ENCODE peak calls at places on chromosomes 5 and 9, in nine cellular contexts. K is brain microvascular endothelial cell, F is sigmoid colon, A is stomach, L is nephron progenitor cell, W is neural crest cell, V is OCI-LY7, Z is endodermal cell, B is GM12865. S is an unnamed sample.

GRCh38 chr9:104868303-104868686 is 59.7 kb downstream of the ABCA1 start:
- DNase-seq in V (no peak), Z (no peak), L (peak), K (no peak), B (peak), A (no peak), W (no peak), F (no peak), S (no peak)

GRCh38 chr9:72473474-72474241 is 47.8 kb upstream of the TMC1 start:
- DNase-seq in K (no peak), L (no peak), V (no peak), A (no peak), B (peak), F (no peak), W (no peak), Z (no peak), S (peak)

GRCh38 chr5:110625376-110625999 is 101.0 kb downstream of the TMEM232 start:
- DNase-seq in L (no peak), W (no peak), F (no peak), K (no peak), Z (no peak), B (peak), V (peak), A (no peak), S (peak)

GRCh38 chr9:5582835-5583195 is 46.1 kb upstream of the RIC1 start:
- DNase-seq in Z (no peak), V (peak), B (peak), W (no peak), F (no peak), A (no peak), L (no peak), K (peak), S (peak)

GRCh38 chr9:14251146-14252071 is 62.5 kb downstream of the NFIB start:
- DNase-seq in V (no peak), W (no peak), K (peak), B (no peak), L (no peak), F (peak), A (peak), Z (peak), S (no peak)

GRCh38 chr5:83471405-83472212 is at the start of gene VCAN:
- DNase-seq in L (peak), B (peak), V (no peak), Z (peak), F (peak), W (no peak), A (no peak), K (peak), S (peak)

GRCh38 chr9:90943341-90943740 is 141.7 kb downstream of the SYK start:
- DNase-seq in L (no peak), V (no peak), A (no peak), K (no peak), F (no peak), Z (no peak), B (peak), W (no peak), S (no peak)

GRCh38 chr9:31519826-31520225 is 864.6 kb upstream of the ACO1 start:
- DNase-seq in Z (no peak), W (no peak), K (peak), F (no peak), L (no peak), B (no peak), A (no peak), V (no peak), S (no peak)

GRCh38 chr5:10913846-10914245 is 152.8 kb upstream of the DAP start:
- DNase-seq in B (peak), K (peak), A (no peak), L (no peak), F (no peak), W (no peak), V (no peak), Z (no peak), S (peak)

GRCh38 chr9:122016309-122016708 is 76.8 kb downstream of the TTLL11 start:
- DNase-seq in B (no peak), A (no peak), Z (no peak), V (no peak), W (no peak), F (no peak), K (no peak), L (no peak), S (no peak)

GRCh38 chr5:56951131-56951945 is 585 bp downstream of the MIER3 start:
- DNase-seq in B (peak), W (peak), A (no peak), Z (peak), K (no peak), V (peak), L (peak), F (peak), S (no peak)

GRCh38 chr5:116576043-116576713 is 1.6 kb upstream of the SEMA6A start:
- DNase-seq in K (no peak), W (peak), L (peak), Z (peak), F (peak), B (peak), A (peak), V (peak), S (peak)

GRCh38 chr9:95504053-95504963 is 12.5 kb downstream of the PTCH1 start:
- DNase-seq in V (peak), Z (peak), B (no peak), F (no peak), A (no peak), L (peak), K (no peak), W (no peak), S (no peak)

GRCh38 chr9:70602364-70603019 is 188.0 kb upstream of the KLF9 start:
- DNase-seq in V (peak), Z (peak), L (peak), F (peak), W (peak), B (peak), K (peak), A (peak), S (peak)

GRCh38 chr9:128124873-128125574 is 2.5 kb downstream of the PTGES2 start:
- DNase-seq in F (peak), V (peak), B (peak), K (peak), Z (peak), W (peak), L (peak), A (peak), S (no peak)

GRCh38 chr9:129671519-129671918 is 6.1 kb downstream of the PRRX2 start:
- DNase-seq in V (no peak), F (no peak), Z (no peak), L (no peak), W (no peak), K (no peak), B (no peak), A (no peak), S (no peak)

GRCh38 chr9:20208951-20209350 is 413.3 kb downstream of the MLLT3 start:
- DNase-seq in K (no peak), A (no peak), V (no peak), F (no peak), Z (no peak), L (no peak), B (no peak), W (no peak), S (no peak)

GRCh38 chr5:1019001-1019651 is 10.5 kb downstream of the NKD2 start:
- DNase-seq in L (no peak), B (no peak), F (peak), K (no peak), W (no peak), Z (no peak), A (no peak), V (no peak), S (no peak)
- TF ChIP-seq CTCF in L (no peak), B (no peak), F (no peak), K (no peak), W (no peak), Z (no peak), A (no peak), V (no peak), S (no peak)

GRCh38 chr5:168366124-168366523 is 74.7 kb downstream of the WWC1 start:
- DNase-seq in Z (peak), B (no peak), L (no peak), W (no peak), F (no peak), K (peak), V (no peak), A (no peak), S (no peak)

GRCh38 chr5:168368854-168369253 is 77.4 kb downstream of the WWC1 start:
- DNase-seq in K (no peak), B (no peak), L (no peak), W (no peak), V (no peak), A (no peak), Z (peak), F (no peak), S (no peak)

GRCh38 chr5:168364151-168364661 is 72.8 kb downstream of the WWC1 start:
- DNase-seq in W (no peak), F (no peak), L (no peak), B (no peak), V (no peak), Z (peak), K (peak), A (no peak), S (no peak)

GRCh38 chr5:168364738-168365550 is 73.5 kb downstream of the WWC1 start:
- DNase-seq in V (no peak), F (no peak), W (no peak), Z (peak), B (no peak), A (peak), L (peak), K (no peak), S (no peak)

GRCh38 chr5:168365581-168366081 is 74.2 kb downstream of the WWC1 start:
- DNase-seq in B (no peak), A (peak), V (no peak), Z (peak), F (no peak), W (no peak), K (no peak), L (peak), S (no peak)
- TF ChIP-seq CTCF in B (no peak), A (peak), V (peak), Z (peak), F (no peak), W (no peak), K (peak), L (no peak), S (no peak)

DNA sequence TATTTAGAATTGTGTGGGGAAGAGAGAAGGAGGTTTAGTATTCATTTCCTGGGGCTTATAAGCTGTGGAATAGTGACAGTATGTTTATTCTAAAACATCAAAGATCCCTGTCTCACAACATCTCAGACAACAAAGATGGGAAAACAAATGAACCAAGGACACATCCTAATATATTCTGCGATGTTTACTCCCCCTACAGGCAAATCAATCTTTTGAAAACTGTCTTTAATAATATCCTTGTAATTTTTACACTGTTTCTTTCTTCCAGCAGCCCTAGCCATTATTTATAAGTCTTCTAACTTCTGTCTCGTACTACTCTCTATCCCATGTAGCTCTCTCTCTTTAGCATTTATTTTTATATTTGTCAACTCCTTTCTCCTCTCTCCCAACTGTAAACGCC is 33.5 kb upstream of the TMEM252 start:
- DNase-seq in W (no peak), F (no peak), L (no peak), Z (no peak), V (peak), B (no peak), K (no peak), A (no peak), S (no peak)
- TF ChIP-seq CTCF in W (peak), F (no peak), L (no peak), Z (peak), V (peak), B (peak), K (peak), A (peak), S (peak)

GRCh38 chr5:171858303-171858702 is 72.7 kb downstream of the SMIM23 start:
- DNase-seq in Z (no peak), F (no peak), A (no peak), B (peak), L (no peak), K (no peak), V (peak), W (no peak), S (no peak)
- TF ChIP-seq CTCF in Z (peak), F (no peak), A (peak), B (peak), L (no peak), K (peak), V (peak), W (peak), S (peak)

DNA sequence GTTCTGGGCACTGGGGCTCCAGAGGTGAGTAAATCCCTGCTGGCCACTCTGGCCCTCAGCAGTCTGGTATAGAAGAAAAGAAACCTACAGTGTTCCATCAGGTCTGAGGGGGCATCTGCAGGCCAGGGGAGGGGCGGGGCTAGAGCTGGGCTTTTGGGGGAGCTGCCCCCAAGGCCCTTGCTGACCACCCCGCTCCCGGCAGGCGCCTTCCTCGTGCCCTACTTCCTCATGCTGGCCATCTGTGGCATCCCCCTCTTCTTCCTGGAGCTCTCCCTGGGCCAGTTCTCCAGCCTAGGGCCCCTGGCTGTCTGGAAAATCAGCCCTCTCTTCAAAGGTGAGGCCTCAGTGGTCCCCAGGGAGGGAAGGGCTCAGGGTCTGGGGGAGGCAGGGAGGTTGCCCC is 6.7 kb downstream of the SLC6A7 start:
- DNase-seq in Z (no peak), B (no peak), L (no peak), W (no peak), K (no peak), A (no peak), V (no peak), F (no peak), S (no peak)
- TF ChIP-seq CTCF in Z (no peak), B (no peak), L (no peak), W (no peak), K (no peak), A (no peak), V (no peak), F (no peak), S (no peak)

GRCh38 chr9:133420392-133420827 is 1.8 kb upstream of the ADAMTS13 start:
- DNase-seq in K (no peak), V (peak), A (no peak), F (no peak), W (no peak), L (no peak), Z (peak), B (peak), S (peak)

GRCh38 chr9:133421615-133422542 is at the start of gene ADAMTS13:
- DNase-seq in A (no peak), K (no peak), V (peak), B (peak), L (no peak), F (no peak), Z (peak), W (no peak), S (peak)

GRCh38 chr9:133415107-133415506 is 2.7 kb downstream of the REXO4 start:
- DNase-seq in B (no peak), F (no peak), V (no peak), W (no peak), Z (no peak), K (no peak), A (no peak), L (no peak), S (no peak)

GRCh38 chr9:133419005-133419404 is 1.2 kb upstream of the REXO4 start:
- DNase-seq in F (no peak), V (no peak), L (no peak), A (no peak), K (no peak), Z (peak), B (no peak), W (no peak), S (no peak)

GRCh38 chr9:133417541-133418461 is at the start of gene REXO4:
- DNase-seq in B (peak), F (peak), V (peak), A (peak), L (peak), Z (peak), W (peak), K (peak), S (peak)
- TF ChIP-seq CTCF in B (no peak), F (no peak), V (no peak), A (no peak), L (no peak), Z (no peak), W (no peak), K (no peak), S (peak)

GRCh38 chr9:130892503-130893249 is 3.9 kb downstream of the QRFP start:
- DNase-seq in Z (peak), L (no peak), A (no peak), B (no peak), F (no peak), K (no peak), V (no peak), W (no peak), S (no peak)

GRCh38 chr9:130891699-130892502 is 4.7 kb downstream of the QRFP start:
- DNase-seq in Z (peak), L (no peak), F (no peak), V (no peak), K (no peak), A (no peak), W (peak), B (no peak), S (no peak)

GRCh38 chr9:130894546-130894945 is 2.1 kb downstream of the QRFP start:
- DNase-seq in K (no peak), A (no peak), V (no peak), W (no peak), L (no peak), F (no peak), Z (peak), B (no peak), S (no peak)

GRCh38 chr9:130895038-130895437 is 1.6 kb downstream of the QRFP start:
- DNase-seq in F (no peak), W (no peak), A (no peak), B (no peak), Z (peak), V (no peak), L (no peak), K (no peak), S (no peak)

DNA sequence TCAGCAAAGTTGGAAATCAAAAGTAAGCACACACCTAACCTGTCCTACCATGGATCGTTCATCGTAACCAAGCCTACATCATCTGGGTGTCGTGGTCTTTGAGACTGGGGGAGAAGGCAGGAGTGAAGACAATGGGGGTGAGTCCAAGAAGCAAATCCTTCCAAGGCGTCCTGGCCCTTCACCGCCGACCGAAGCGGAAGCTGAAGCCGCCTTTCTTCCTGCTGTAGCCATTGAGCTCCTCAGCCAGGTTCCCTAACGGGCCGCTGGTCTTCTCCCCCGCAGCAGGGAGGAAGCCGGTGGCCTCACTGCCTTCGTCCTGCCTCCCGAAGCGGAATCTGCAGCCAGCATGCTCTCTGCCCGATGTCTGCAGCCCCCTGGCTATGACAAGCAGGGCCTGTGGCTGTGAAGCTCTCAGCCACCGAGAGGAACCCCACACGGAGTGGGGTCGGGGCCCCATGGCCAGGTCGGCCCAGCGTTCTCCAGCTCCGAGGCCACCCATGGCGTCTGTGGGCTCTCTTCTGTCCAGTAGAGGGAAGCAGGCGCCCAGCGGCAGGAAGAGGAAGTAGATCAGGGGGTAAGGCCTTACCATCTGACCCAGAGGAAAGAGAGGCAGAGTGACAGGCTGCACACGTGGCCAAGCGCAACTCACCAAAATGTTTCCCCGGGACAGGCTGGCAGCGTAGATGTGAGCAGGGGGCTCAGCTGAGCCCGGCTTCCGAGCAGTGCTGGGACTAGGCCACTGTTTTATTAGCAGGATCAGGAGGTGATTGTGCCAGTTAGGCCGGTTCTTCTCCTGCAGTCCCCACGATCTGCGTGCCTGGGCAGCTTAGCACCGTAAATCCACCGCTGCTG is 3.1 kb downstream of the QRFP start:
- DNase-seq in Z (peak), L (peak), W (no peak), A (peak), V (no peak), F (no peak), K (no peak), B (no peak), S (no peak)
- TF ChIP-seq CTCF in Z (peak), L (peak), W (no peak), A (no peak), V (no peak), F (peak), K (peak), B (no peak), S (no peak)

DNA sequence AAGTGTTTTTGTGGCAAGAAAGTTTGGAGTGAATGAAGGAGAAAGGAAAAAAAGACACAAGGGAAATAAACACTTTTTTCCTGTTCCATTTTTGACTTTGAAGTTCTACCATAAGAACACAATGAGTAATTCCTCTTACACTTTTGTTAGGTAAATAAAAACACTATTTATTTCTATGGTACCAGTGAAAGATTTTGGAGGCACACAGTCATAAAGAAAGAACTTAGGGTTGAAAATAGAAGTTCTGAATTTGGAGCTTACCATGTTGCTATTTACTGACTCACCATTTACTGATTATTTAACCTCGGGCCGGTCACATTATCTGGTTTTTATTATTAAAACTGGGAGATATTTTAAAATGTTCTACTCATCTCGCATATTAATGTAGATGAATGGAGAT is 367.8 kb downstream of the TLE1 start:
- DNase-seq in K (no peak), A (no peak), Z (no peak), B (no peak), V (no peak), W (no peak), F (no peak), L (no peak), S (no peak)
- TF ChIP-seq CTCF in K (no peak), A (no peak), Z (no peak), B (no peak), V (no peak), W (no peak), F (no peak), L (no peak), S (no peak)

GRCh38 chr5:82422001-82422740 is 144.0 kb upstream of the RPS23 start:
- DNase-seq in W (no peak), A (no peak), B (no peak), L (no peak), V (no peak), Z (no peak), K (no peak), F (no peak), S (no peak)

GRCh38 chr5:82422751-82423181 is 144.6 kb upstream of the RPS23 start:
- DNase-seq in K (no peak), Z (no peak), V (no peak), L (no peak), A (no peak), W (no peak), B (no peak), F (peak), S (no peak)

GRCh38 chr5:82421119-82421518 is 143.0 kb upstream of the RPS23 start:
- DNase-seq in W (no peak), V (no peak), B (no peak), F (no peak), K (peak), Z (no peak), A (no peak), L (no peak), S (no peak)

GRCh38 chr5:82425591-82425990 is 147.4 kb upstream of the RPS23 start:
- DNase-seq in B (no peak), W (no peak), A (no peak), F (no peak), V (no peak), Z (no peak), L (no peak), K (no peak), S (no peak)

GRCh38 chr5:82426419-82427154 is 148.4 kb upstream of the RPS23 start:
- DNase-seq in F (no peak), L (no peak), Z (no peak), K (no peak), V (no peak), W (no peak), B (no peak), A (no peak), S (no peak)
- TF ChIP-seq CTCF in F (no peak), L (no peak), Z (no peak), K (no peak), V (no peak), W (no peak), B (no peak), A (no peak), S (no peak)

S was measured in GM13977.